ENCODE peak calls at places on chromosomes 4 and X, in ten cellular contexts. C is GM03348; Y is GM04504; P is endothelial cell; T is endodermal cell; O is Caki2; J is NCI-H187 treated with DMSO at 0.1 percent for 48 hours; Q is GM19239; S is stimulated activated CD4-positive, alpha-beta T cell treated with anti-CD3 and anti-CD28 coated beads, Interleukin-1b, Interleukin-23, amount 100 ng/mL, for 1 hour; D is GDM1. R is an unnamed sample.

GRCh38 chr4:2256781-2257191 is 5.1 kb downstream of the MXD4 start:
- DNase-seq in C (no peak), D (no peak), Y (no peak), O (no peak), P (peak), S (no peak), J (no peak), T (peak), Q (no peak), R (peak)

GRCh38 chrX:134520860-134521390 is 61.0 kb downstream of the HPRT1 start:
- DNase-seq in D (peak), Q (no peak), T (peak), C (peak), O (peak), Y (peak), J (no peak), P (peak), S (no peak), R (no peak)

GRCh38 chr4:1882850-1883271 is 11.7 kb downstream of the NSD2 start:
- DNase-seq in Q (no peak), C (no peak), T (no peak), J (no peak), Y (no peak), O (no peak), P (no peak), S (no peak), D (no peak), R (no peak)

GRCh38 chrX:72349190-72349589 is 43.5 kb upstream of the CITED1 start:
- DNase-seq in T (no peak), O (no peak), Y (no peak), Q (peak), S (no peak), J (no peak), P (no peak), C (no peak), D (no peak), R (peak)

GRCh38 chr4:109205186-109205585 is 97.3 kb downstream of the COL25A1 start:
- DNase-seq in P (no peak), O (no peak), C (no peak), Q (no peak), Y (no peak), D (no peak), S (no peak), J (no peak), T (no peak), R (no peak)

GRCh38 chrX:154799554-154800348 is 5.5 kb downstream of the MPP1 start:
- DNase-seq in O (no peak), Y (no peak), S (no peak), P (peak), J (peak), C (no peak), Q (no peak), D (no peak), T (peak), R (no peak)

GRCh38 chrX:57918750-57919436 is 8.6 kb upstream of the ZXDA start:
- DNase-seq in Q (no peak), Y (no peak), S (no peak), C (no peak), J (no peak), D (no peak), P (no peak), O (peak), T (peak), R (no peak)

GRCh38 chr4:44448548-44449443 is at the start of gene KCTD8:
- DNase-seq in J (no peak), S (peak), O (peak), Q (peak), P (peak), T (peak), Y (peak), C (peak), D (peak), R (peak)

GRCh38 chr4:100062921-100063320 is 112.8 kb upstream of the H2AZ1 start:
- DNase-seq in O (no peak), Y (no peak), T (no peak), Q (no peak), S (no peak), C (no peak), D (no peak), J (no peak), P (no peak), R (no peak)

GRCh38 chr4:55321707-55322264 is 24.3 kb upstream of the SRD5A3 start:
- DNase-seq in J (peak), O (peak), T (peak), P (peak), D (peak), C (peak), Y (peak), S (peak), Q (peak), R (no peak)

GRCh38 chrX:78029663-78030062 is 60.2 kb upstream of the PGAM4 start:
- DNase-seq in T (peak), J (no peak), C (peak), D (no peak), Y (peak), S (no peak), O (peak), Q (no peak), P (peak), R (no peak)

GRCh38 chr4:13162886-13163285 is 321.3 kb downstream of the RAB28 start:
- DNase-seq in C (no peak), T (peak), Q (no peak), J (no peak), S (no peak), D (no peak), P (no peak), O (no peak), Y (no peak), R (no peak)

GRCh38 chr4:108830509-108831244 is 67.8 kb upstream of the ETNPPL start:
- DNase-seq in T (no peak), Q (no peak), P (no peak), O (no peak), C (no peak), Y (no peak), S (no peak), D (no peak), J (peak), R (peak)

GRCh38 chr4:149781150-149781549 is 34.5 kb downstream of the IQCM start:
- DNase-seq in Q (no peak), O (peak), C (peak), T (no peak), J (no peak), D (no peak), S (no peak), Y (peak), P (no peak), R (no peak)